ENCODE peak calls at places on chromosomes 5 and 9, in four cellular contexts. S, J, Q and B are unnamed samples.

GRCh38 chr5:135353952-135354721 is 44.9 kb downstream of the MACROH2A1 start:
- DNase-seq in Q (no peak), J (peak; percentile 91), S (peak; percentile 90), B (no peak)

GRCh38 chr5:58773744-58774441 is 191.0 kb downstream of the RAB3C start:
- DNase-seq in S (no peak), J (no peak), Q (no peak), B (no peak)

GRCh38 chr9:117734523-117735314 is 30.5 kb downstream of the TLR4 start:
- DNase-seq in J (peak; percentile 83), Q (no peak), S (no peak), B (no peak)

GRCh38 chr5:135569755-135570452 is 8.9 kb downstream of the CXCL14 start:
- DNase-seq in Q (no peak), J (peak; percentile 52), S (no peak), B (peak; percentile 64)

GRCh38 chr9:14529047-14529446 is 164.2 kb downstream of the ZDHHC21 start:
- DNase-seq in J (no peak), Q (no peak), S (no peak), B (no peak)

GRCh38 chr9:89640391-89640790 is 35.6 kb downstream of the GADD45G start:
- DNase-seq in Q (peak; percentile 41), J (no peak), S (no peak), B (no peak)

GRCh38 chr9:105932276-105932675 is 237.9 kb downstream of the TMEM38B start:
- DNase-seq in S (no peak), Q (no peak), J (no peak), B (no peak)

GRCh38 chr5:113268232-113268631 is 166.6 kb downstream of the TSSK1B start:
- DNase-seq in J (no peak), Q (no peak), S (no peak), B (no peak)

GRCh38 chr5:96235008-96235910 is 197.8 kb downstream of the PCSK1 start:
- DNase-seq in S (no peak), Q (peak; percentile 43), J (peak; percentile 13), B (no peak)

GRCh38 chr5:159156426-159156835 is 52.9 kb downstream of the RNF145 start:
- DNase-seq in S (no peak), J (no peak), Q (no peak), B (no peak)
- TF ChIP-seq CTCF in S (no peak), J (no peak), Q (no peak), B (no peak)

GRCh38 chr5:131814990-131815389 is 18.2 kb upstream of the FNIP1 start:
- DNase-seq in Q (no peak), J (peak; percentile 87), S (peak; percentile 47), B (no peak)

GRCh38 chr5:131812371-131813160 is 15.7 kb upstream of the FNIP1 start:
- DNase-seq in J (peak; percentile 15), S (no peak), Q (no peak), B (no peak)

DNA sequence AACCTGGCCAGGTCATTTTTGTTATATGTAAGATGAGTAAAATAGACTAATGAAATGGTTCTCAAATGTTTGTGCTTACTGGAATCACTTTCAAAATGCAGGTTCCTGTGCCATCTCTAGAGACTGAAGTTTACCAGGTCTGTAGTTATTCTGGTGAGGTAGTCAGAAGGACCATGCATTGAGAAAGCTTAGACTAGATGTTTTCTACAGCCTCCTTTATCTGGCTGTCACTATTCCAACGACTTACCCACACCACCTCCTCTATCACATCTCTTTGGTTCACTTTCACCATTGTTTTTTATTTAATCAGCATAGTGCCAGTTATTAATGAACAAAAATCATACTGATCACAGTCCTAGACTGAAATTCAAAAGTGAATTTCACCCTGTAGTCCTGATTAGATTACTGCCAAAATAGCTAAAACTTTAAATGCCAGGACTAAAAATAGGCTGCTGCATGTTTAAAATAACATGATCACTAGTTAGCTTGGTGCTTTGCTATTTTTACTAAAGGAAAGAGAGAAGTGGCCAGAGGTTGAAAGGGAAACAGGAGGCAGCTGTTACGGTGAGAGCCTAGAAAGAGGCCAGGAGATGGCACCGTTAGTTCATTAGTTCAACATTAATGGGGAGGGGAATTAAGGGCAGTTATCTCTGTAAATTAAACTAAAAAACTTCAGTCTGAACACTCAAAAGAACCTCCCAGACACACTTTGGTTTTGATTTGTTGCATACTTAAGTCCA is 13.9 kb upstream of the FNIP1 start:
- DNase-seq in Q (no peak), J (peak; percentile 29), S (no peak), B (peak; percentile 63)
- TF ChIP-seq CTCF in Q (peak; percentile 22), J (peak; percentile 22), S (peak; percentile 31), B (peak; percentile 40)

GRCh38 chr9:6909186-6909585 is 151.4 kb downstream of the KDM4C start:
- DNase-seq in Q (no peak), J (no peak), S (no peak), B (no peak)

GRCh38 chr9:6907772-6908381 is 150.1 kb downstream of the KDM4C start:
- DNase-seq in S (peak; percentile 54), Q (no peak), J (peak; percentile 69), B (peak; percentile 59)

GRCh38 chr9:6911901-6912650 is 154.3 kb downstream of the KDM4C start:
- DNase-seq in J (no peak), Q (no peak), S (no peak), B (no peak)

GRCh38 chr9:6910497-6910896 is 152.7 kb downstream of the KDM4C start:
- DNase-seq in S (no peak), Q (no peak), J (no peak), B (no peak)

GRCh38 chr9:6910032-6910431 is 152.3 kb downstream of the KDM4C start:
- DNase-seq in Q (no peak), S (no peak), J (peak; percentile 56), B (peak; percentile 51)
- TF ChIP-seq CTCF in Q (peak; percentile 26), S (peak; percentile 61), J (peak; percentile 59), B (peak; percentile 70)

GRCh38 chr5:176629853-176630680 is at the start of the genes EIF4E1B and SNCB:
- DNase-seq in Q (peak; percentile 67), J (no peak), S (no peak), B (no peak)

GRCh38 chr5:176632777-176633176 is 2.3 kb downstream of the EIF4E1B start:
- DNase-seq in S (no peak), J (no peak), Q (no peak), B (no peak)

GRCh38 chr5:176629317-176629852 is 949 bp downstream of the SNCB start:
- DNase-seq in J (no peak), Q (peak; percentile 67), S (no peak), B (no peak)

GRCh38 chr5:176631383-176631970 is 1.0 kb downstream of the EIF4E1B start:
- DNase-seq in S (no peak), J (no peak), Q (no peak), B (no peak)

DNA sequence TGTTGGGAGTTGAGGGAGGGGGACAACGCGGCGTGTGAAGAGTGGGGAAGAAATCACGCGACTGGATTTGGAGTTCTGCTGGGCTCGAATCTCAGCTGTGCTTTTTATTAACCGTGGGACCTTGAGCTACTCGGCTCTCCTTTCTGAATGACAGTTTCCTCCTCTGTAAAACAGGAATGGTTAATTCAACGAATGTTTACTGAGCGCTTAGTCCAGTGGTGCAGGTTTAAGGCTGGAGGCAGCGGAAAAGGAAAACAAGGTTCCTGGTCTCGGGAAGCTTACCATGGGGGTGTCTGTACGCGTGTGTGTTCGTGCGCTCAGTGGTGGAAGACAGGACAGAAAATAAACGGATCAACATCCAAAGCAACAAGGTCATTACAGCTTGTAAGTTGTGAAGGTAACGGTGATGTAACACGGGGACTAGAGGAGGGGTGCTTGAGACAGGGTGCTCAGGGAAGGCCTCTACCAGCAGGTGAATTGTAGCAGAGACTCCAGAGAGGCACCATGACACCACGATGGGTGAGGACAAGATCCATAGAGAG is 277 bp downstream of the EIF4E1B start:
- DNase-seq in Q (no peak), J (no peak), S (no peak), B (no peak)
- TF ChIP-seq CTCF in Q (no peak), J (no peak), S (no peak), B (no peak)

DNA sequence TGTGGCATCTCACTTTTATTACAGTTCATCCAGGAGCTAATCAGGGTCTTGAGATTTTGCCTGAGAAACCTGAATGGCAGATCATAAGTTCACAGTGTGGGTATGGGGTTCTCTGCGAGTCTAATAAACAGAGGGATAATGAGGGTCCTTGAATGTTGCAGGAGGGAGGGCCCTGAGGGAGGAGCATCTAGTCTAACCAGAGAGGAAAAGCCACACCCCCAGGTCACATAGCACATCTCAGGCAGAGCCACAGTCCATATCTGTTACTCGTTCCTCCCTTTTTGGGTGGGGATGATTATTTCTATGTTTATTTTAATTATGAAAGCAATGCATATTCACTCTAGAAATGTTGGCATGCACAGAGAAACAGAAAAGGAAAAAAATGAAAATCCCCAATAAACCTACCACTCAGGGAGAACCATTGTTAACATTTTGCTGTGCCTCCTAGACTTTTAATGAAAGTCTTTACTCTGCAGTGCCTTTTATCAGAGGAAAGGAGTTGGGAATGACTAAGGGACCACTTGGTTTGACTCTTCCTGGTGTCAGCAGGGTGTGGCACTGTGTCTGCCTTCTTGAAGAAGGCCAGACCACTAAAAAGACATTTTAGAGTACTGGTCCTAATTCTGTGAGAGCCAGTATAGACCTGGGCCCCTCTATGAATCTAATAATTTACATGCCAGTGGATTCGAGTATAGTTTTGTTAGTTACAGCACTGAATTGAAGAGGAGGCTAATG is 2.8 kb downstream of the GALNT12 start:
- DNase-seq in Q (no peak), J (peak; percentile 32), S (no peak), B (no peak)
- TF ChIP-seq CTCF in Q (no peak), J (no peak), S (no peak), B (no peak)

DNA sequence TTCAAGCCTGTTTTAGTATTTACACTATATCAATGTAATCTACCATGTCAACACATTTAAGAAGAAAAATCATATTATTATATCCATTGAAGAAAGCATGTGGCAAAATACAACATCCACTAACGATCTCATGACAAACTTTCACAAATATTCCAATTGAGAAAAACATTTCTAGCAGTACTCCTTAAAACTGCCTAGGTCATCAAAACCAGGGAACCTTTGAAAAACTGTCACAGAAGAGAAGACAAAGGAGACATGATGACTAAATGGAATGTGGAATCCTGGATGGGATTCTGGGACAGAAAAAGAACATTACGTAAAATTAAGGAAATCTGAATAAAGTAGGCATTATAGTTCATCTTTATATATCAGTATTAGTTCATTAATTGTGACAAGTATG is 1091.3 kb upstream of the CDH6 start:
- DNase-seq in Q (no peak), J (no peak), S (no peak), B (no peak)
- TF ChIP-seq CTCF in Q (no peak), J (no peak), S (no peak), B (no peak)

GRCh38 chr9:34992376-34992951 is 2.9 kb downstream of the DNAJB5 start:
- DNase-seq in J (peak; percentile 93), Q (peak; percentile 80), S (peak; percentile 57), B (peak; percentile 93)

GRCh38 chr9:34989946-34990635 is 546 bp downstream of the DNAJB5 start:
- DNase-seq in Q (peak; percentile 91), J (peak; percentile 40), S (no peak), B (peak; percentile 61)

GRCh38 chr9:34993502-34994428 is 4.2 kb downstream of the DNAJB5 start:
- DNase-seq in Q (peak; percentile 89), J (peak; percentile 87), S (no peak), B (peak; percentile 60)

GRCh38 chr9:34990908-34991832 is 1.6 kb downstream of the DNAJB5 start:
- DNase-seq in S (no peak), Q (no peak), J (no peak), B (no peak)

DNA sequence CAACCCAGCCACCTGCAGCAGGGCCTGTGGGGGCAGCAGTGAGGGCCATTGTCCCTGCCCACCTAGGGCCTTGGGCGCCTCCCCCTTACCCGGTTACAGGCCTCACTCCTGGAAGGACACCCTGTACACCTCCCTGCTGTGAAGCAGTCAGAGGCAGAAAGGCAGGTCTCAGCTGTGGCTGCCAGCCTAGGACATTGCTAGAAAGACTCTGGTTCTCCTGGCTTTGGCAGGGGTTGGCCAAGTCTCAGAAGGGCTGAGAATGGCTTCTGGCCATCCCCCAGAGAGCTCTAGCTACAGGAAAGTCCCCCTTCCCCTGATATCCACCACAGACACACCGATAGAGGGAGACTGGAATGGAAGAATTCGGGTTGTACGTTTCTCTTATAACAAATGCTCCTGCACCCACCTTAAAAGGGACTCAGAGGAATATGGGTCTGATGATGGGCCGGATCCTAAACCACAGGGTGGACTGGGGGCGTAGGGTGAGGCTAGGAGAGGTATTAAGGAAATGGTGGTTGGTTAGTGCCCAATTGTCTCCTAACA is 2.4 kb downstream of the DNAJB5 start:
- DNase-seq in S (no peak), Q (no peak), J (peak; percentile 39), B (peak; percentile 55)
- TF ChIP-seq CTCF in S (peak; percentile 7), Q (no peak), J (peak; percentile 4), B (peak; percentile 30)